ENCODE peak calls at places on chromosomes 12 and 14, in four cellular contexts. K is psoas muscle, A is fibroblast of lung, C is K562. S is an unnamed sample.

GRCh38 chr12:5173511-5174011 is 129.9 kb downstream of the KCNA5 start:
- DNase-seq in K (peak; percentile 48), C (no peak), A (peak; percentile 19), S (no peak)

GRCh38 chr12:113005759-113006158 is 27.4 kb downstream of the OAS2 start:
- DNase-seq in K (no peak), A (no peak), C (peak; percentile 21), S (no peak)

GRCh38 chr12:46177020-46177419 is 91.8 kb downstream of the SLC38A1 start:
- DNase-seq in A (no peak), K (no peak), C (no peak), S (no peak)

GRCh38 chr12:48882972-48883304 is 17.3 kb upstream of the RND1 start:
- DNase-seq in C (no peak), K (no peak), A (no peak), S (no peak)

GRCh38 chr12:100184549-100184948 is 16.1 kb upstream of the ACTR6 start:
- DNase-seq in A (no peak), C (no peak), K (no peak), S (no peak)

GRCh38 chr12:62714409-62715075 is 220.4 kb downstream of the PPM1H start:
- DNase-seq in A (no peak), C (no peak), K (no peak), S (no peak)

GRCh38 chr12:96398422-96399080 is 1.7 kb downstream of the CDK17 start:
- DNase-seq in A (no peak), K (no peak), C (peak; percentile 34), S (no peak)

GRCh38 chr14:34052658-34053014 is 101.8 kb upstream of the EGLN3 start:
- DNase-seq in A (peak; percentile 85), C (peak; percentile 58), K (peak; percentile 35), S (peak; percentile 75)

GRCh38 chr12:6062427-6063378 is 61.8 kb downstream of the VWF start:
- DNase-seq in K (no peak), A (peak; percentile 34), C (peak; percentile 43), S (peak; percentile 31)

GRCh38 chr12:45216983-45217485 is 1.1 kb downstream of the ANO6 start:
- DNase-seq in C (no peak), K (no peak), A (peak; percentile 12), S (no peak)

DNA sequence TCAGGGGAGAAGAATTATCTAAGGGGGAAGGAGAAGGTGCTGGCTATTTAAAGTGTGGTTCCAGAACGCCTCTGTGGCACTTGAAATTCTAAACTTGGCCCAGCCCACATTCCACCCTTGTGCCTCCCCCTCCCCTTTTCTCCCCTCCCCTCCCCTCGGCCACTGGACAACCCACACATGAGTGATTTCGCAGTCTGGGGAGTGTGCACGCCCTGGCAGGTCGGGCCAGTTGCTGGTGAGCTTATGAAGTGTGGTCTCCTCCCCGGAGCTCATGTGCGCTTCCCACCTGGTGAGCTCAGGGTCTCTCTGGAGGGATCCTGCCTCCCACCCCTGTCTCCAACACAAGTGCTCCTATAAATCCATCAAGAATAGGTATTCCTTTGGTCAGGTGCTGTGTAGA is at the start of gene SLC6A13:
- DNase-seq in A (peak; percentile 58), C (peak; percentile 8), K (no peak), S (peak; percentile 3)
- H3K4me3 ChIP-seq in A (no peak within 1 kb of the TSS), C (no peak within 1 kb of the TSS), K (no peak within 1 kb of the TSS), S (no peak within 1 kb of the TSS)

DNA sequence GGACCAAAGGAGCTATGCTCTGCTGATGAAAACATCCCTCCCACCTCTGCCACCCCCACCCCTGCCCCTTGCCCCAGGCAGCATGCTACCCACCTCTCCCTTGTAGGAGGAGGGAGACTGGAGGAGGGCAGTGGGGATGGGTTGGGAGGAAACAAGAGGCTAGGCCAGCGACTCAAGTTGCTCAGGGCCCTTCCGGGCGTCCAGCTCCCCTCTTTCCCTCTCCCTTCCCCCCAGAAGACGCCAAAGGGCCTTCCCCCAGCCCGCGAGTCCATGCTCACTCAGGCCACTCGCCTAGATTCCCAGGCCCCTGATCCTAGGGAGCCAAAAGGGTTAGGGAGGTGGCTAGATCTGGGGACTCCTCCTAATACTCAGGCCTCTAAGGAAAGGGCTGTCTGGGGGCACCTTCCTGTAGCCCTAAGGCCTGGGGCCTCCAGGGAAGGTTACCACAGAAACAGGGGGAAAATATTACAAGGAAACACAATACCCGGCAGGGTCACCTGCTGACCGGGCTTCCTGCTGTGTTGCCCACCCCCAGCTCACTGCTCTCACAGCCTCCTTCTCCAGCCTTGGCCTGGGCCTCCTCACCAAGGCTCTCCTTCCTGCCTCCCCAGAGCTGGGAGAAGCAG is 2.9 kb downstream of the HDAC7 start:
- DNase-seq in A (no peak), C (no peak), K (no peak), S (no peak)
- H3K4me1 ChIP-seq in A (peaks cover 59% of the 10 kb centered on the region), C (peaks cover 63% of the 10 kb centered on the region), K (peaks cover 48% of the 10 kb centered on the region), S (peaks cover 60% of the 10 kb centered on the region)

DNA sequence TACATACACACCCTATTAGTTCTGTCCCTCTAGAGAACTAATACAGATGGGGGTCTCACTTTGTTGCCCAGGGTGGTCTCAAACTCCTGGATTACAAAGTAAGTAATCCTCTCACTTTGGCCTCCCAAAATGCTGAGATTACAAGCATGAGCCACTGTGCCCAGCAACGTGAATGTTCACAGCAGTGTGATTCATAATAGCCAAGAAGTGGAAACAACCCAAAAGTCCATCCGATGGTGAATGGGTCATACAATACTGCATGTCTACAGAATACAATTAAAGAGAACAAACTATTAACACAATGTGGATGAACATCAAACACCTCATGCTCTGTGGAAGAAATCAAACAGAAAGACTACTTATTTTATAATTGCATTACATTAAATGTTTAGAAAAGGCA is 57.3 kb upstream of the SYNE2 start:
- DNase-seq in K (no peak), C (no peak), A (no peak), S (no peak)
- H3K27ac ChIP-seq in K (no peak overlapping the region), C (no peak overlapping the region), A (no peak overlapping the region), S (no peak overlapping the region)

DNA sequence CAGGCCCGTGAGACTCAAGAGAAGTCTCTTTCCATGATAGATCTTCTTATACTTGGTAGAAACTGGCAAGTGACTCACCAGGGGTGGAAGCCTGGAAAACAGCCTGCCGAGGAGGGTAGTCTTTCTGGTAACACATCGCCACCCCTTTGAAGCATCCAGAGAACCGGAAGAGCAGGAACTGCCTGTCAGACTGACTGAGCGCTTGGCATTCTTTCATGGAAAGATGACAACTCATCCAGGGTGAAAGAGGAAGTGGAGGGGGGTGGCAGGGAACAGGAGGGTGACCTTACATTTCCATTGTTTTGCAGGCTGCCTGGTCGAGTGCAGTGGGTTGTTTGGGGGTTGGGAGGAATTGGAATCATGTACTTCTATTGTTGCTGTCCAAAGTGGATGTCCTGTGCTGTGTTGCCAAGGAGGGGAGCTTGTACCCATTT is 34.5 kb downstream of the PRKCH start:
- DNase-seq in K (peak; percentile 43), C (no peak), A (peak; percentile 55), S (peak; percentile 94)
- H3K4me3 ChIP-seq in K (peak overlapping the region; percentile 31), C (no peak overlapping the region), A (no peak overlapping the region), S (no peak overlapping the region)

GRCh38 chr12:124492879-124493808 is 74.3 kb downstream of the NCOR2 start:
- DNase-seq in A (no peak), K (no peak), C (peak; percentile 69), S (no peak)

GRCh38 chr12:124490584-124491305 is 76.7 kb downstream of the NCOR2 start:
- DNase-seq in C (peak; percentile 94), A (no peak), K (peak; percentile 79), S (no peak)

GRCh38 chr12:124491856-124492420 is 75.5 kb downstream of the NCOR2 start:
- DNase-seq in C (no peak), K (no peak), A (no peak), S (no peak)

GRCh38 chr12:124489915-124490583 is 77.4 kb downstream of the NCOR2 start:
- DNase-seq in C (no peak), A (no peak), K (no peak), S (no peak)

DNA sequence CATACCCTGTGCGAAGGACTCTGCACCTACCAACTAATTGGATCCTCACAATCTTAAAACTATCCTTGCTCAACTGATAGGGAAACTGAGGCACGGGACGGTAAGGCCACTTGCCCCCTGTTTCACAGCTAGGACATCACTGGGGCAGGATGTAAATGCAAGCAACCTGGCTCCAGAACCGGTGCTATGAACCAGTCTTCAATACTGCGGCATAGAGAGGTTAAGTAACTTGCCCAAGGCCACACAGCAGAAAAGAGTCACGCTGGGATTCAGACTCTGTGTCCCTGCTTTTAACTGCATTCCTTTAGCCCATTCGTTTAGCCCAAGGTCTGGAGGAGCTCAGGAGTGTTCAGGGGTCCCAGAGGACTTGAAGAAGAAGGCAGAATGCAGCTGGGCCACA is 76.1 kb downstream of the NCOR2 start:
- DNase-seq in C (no peak), A (no peak), K (no peak), S (no peak)
- H3K4me1 ChIP-seq in C (peaks cover 48% of the 10 kb centered on the region), A (peaks cover 1% of the 10 kb centered on the region), K (peaks cover 44% of the 10 kb centered on the region), S (peaks cover 6% of the 10 kb centered on the region)

DNA sequence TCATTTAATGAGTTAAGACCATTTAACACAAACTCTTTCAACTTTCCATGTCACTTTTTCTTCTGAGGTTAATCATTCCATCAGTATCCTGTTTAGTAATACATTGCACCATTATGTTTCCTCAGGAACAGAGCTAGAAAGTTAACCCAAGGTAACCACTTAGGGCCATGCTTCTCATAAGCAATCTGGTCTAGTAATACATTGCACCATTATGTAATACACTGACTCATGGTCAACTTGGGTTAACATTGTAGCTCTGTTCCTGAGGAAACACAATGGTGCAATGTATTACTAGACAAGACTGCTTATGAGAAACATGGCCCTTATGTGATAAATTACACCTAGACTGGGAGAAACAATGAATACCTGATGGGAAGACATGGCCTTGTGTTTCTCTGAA is 21.7 kb downstream of the ERH start:
- DNase-seq in C (no peak), A (peak; percentile 22), K (no peak), S (peak; percentile 96)
- H3K27ac ChIP-seq in C (no peak overlapping the region), A (no peak overlapping the region), K (no peak overlapping the region), S (peak overlapping the region; percentile 35)

GRCh38 chr12:132284071-132284492 is 45.3 kb downstream of the GALNT9 start:
- DNase-seq in A (peak; percentile 16), K (peak; percentile 6), C (no peak), S (no peak)

GRCh38 chr12:132282950-132283771 is 46.2 kb downstream of the GALNT9 start:
- DNase-seq in C (no peak), K (no peak), A (no peak), S (no peak)

GRCh38 chr12:132281021-132281420 is 48.4 kb downstream of the GALNT9 start:
- DNase-seq in C (no peak), A (no peak), K (peak; percentile 4), S (no peak)

GRCh38 chr12:132280436-132280835 is 49.0 kb downstream of the GALNT9 start:
- DNase-seq in K (peak; percentile 4), A (no peak), C (no peak), S (no peak)

GRCh38 chr12:132282031-132282949 is 47.1 kb downstream of the GALNT9 start:
- DNase-seq in A (no peak), K (peak; percentile 1), C (no peak), S (no peak)
- H3K4me3 ChIP-seq in A (no peak overlapping the region), K (no peak overlapping the region), C (no peak overlapping the region), S (no peak overlapping the region)